ENCODE peak calls at places on chromosomes 13 and 19, in six cellular contexts. One of them, this sample, is unnamed.

GRCh38 chr13:24313449-24313848 is 4.1 kb downstream of the C1QTNF9 start:
- DNase-seq in IMR-90: peak; percentile 9
- DNase-seq in H9: no peak
- DNase-seq in neuronal stem cell: no peak
- DNase-seq in H1: no peak
- DNase-seq in trophoblast cell: no peak
- DNase-seq in this sample: no peak

GRCh38 chr19:13882841-13883240 is 5.9 kb downstream of the NANOS3 start:
- DNase-seq in IMR-90: no peak
- DNase-seq in H9: no peak
- DNase-seq in neuronal stem cell: no peak
- DNase-seq in H1: no peak
- DNase-seq in trophoblast cell: no peak
- DNase-seq in this sample: no peak

GRCh38 chr19:35868172-35868822 is at the start of gene APLP1:
- DNase-seq in IMR-90: no peak
- DNase-seq in H9: peak; percentile 73
- DNase-seq in neuronal stem cell: peak; percentile 78
- DNase-seq in H1: no peak
- DNase-seq in trophoblast cell: peak; percentile 61
- DNase-seq in this sample: peak; percentile 24

GRCh38 chr13:53800011-53800410 is 771.4 kb downstream of the OLFM4 start:
- DNase-seq in IMR-90: no peak
- DNase-seq in H9: no peak
- DNase-seq in neuronal stem cell: no peak
- DNase-seq in H1: no peak
- DNase-seq in trophoblast cell: peak; percentile 28
- DNase-seq in this sample: no peak

GRCh38 chr19:35206379-35206778 is 22.2 kb downstream of the FAM187B start:
- DNase-seq in IMR-90: no peak
- DNase-seq in H9: no peak
- DNase-seq in neuronal stem cell: no peak
- DNase-seq in H1: no peak
- DNase-seq in trophoblast cell: no peak
- DNase-seq in this sample: no peak

GRCh38 chr13:112531263-112531794 is 56.6 kb downstream of the TUBGCP3 start:
- DNase-seq in IMR-90: no peak
- DNase-seq in H9: no peak
- DNase-seq in neuronal stem cell: no peak
- DNase-seq in H1: no peak
- DNase-seq in trophoblast cell: no peak
- DNase-seq in this sample: no peak

GRCh38 chr13:73970413-73971055 is 163.7 kb downstream of the KLF12 start:
- DNase-seq in IMR-90: no peak
- DNase-seq in H9: no peak
- DNase-seq in neuronal stem cell: no peak
- DNase-seq in H1: no peak
- DNase-seq in trophoblast cell: no peak
- DNase-seq in this sample: no peak

GRCh38 chr19:19578241-19578640 is 40.2 kb downstream of the CILP2 start:
- DNase-seq in IMR-90: no peak
- DNase-seq in H9: no peak
- DNase-seq in neuronal stem cell: no peak
- DNase-seq in H1: no peak
- DNase-seq in trophoblast cell: no peak
- DNase-seq in this sample: no peak

GRCh38 chr19:45254044-45254531 is 3.0 kb downstream of the MARK4 start:
- DNase-seq in IMR-90: no peak
- DNase-seq in H9: no peak
- DNase-seq in neuronal stem cell: no peak
- DNase-seq in H1: no peak
- DNase-seq in trophoblast cell: peak; percentile 90
- DNase-seq in this sample: no peak

GRCh38 chr19:6765738-6766356 is 1.4 kb downstream of the SH2D3A start:
- DNase-seq in IMR-90: no peak
- DNase-seq in H9: peak; percentile 98
- DNase-seq in neuronal stem cell: no peak
- DNase-seq in H1: peak; percentile 88
- DNase-seq in trophoblast cell: peak; percentile 98
- DNase-seq in this sample: no peak

GRCh38 chr19:49167857-49168409 is 10.3 kb downstream of the TRPM4 start:
- DNase-seq in IMR-90: no peak
- DNase-seq in H9: no peak
- DNase-seq in neuronal stem cell: no peak
- DNase-seq in H1: no peak
- DNase-seq in trophoblast cell: no peak
- DNase-seq in this sample: no peak

GRCh38 chr19:16676101-16676798 is 15.3 kb downstream of the TMEM38A start:
- DNase-seq in IMR-90: no peak
- DNase-seq in H9: no peak
- DNase-seq in neuronal stem cell: no peak
- DNase-seq in H1: no peak
- DNase-seq in trophoblast cell: peak; percentile 86
- DNase-seq in this sample: no peak

GRCh38 chr13:92994056-92994455 is 232.6 kb upstream of the GPC6 start:
- DNase-seq in IMR-90: peak; percentile 78
- DNase-seq in H9: no peak
- DNase-seq in neuronal stem cell: no peak
- DNase-seq in H1: no peak
- DNase-seq in trophoblast cell: no peak
- DNase-seq in this sample: no peak

GRCh38 chr13:112120031-112120373 is 53.1 kb downstream of the SOX1 start:
- DNase-seq in IMR-90: no peak
- DNase-seq in H9: no peak
- DNase-seq in neuronal stem cell: no peak
- DNase-seq in H1: no peak
- DNase-seq in trophoblast cell: no peak
- DNase-seq in this sample: no peak

GRCh38 chr13:98370806-98371553 is 193.9 kb upstream of the RNF113B start:
- DNase-seq in IMR-90: peak; percentile 97
- DNase-seq in H9: no peak
- DNase-seq in neuronal stem cell: no peak
- DNase-seq in H1: no peak
- DNase-seq in trophoblast cell: peak; percentile 58
- DNase-seq in this sample: peak; percentile 94

GRCh38 chr19:2121416-2122051 is 24.8 kb downstream of the IZUMO4 start:
- DNase-seq in IMR-90: no peak
- DNase-seq in H9: no peak
- DNase-seq in neuronal stem cell: no peak
- DNase-seq in H1: no peak
- DNase-seq in trophoblast cell: no peak
- DNase-seq in this sample: no peak

GRCh38 chr19:13212759-13213330 is 62.6 kb downstream of the IER2 start:
- DNase-seq in IMR-90: peak; percentile 43
- DNase-seq in H9: peak; percentile 84
- DNase-seq in neuronal stem cell: no peak
- DNase-seq in H1: no peak
- DNase-seq in trophoblast cell: peak; percentile 95
- DNase-seq in this sample: peak; percentile 44

GRCh38 chr13:53405616-53406015 is 377.0 kb downstream of the OLFM4 start:
- DNase-seq in IMR-90: no peak
- DNase-seq in H9: peak; percentile 76
- DNase-seq in neuronal stem cell: peak; percentile 30
- DNase-seq in H1: peak; percentile 13
- DNase-seq in trophoblast cell: no peak
- DNase-seq in this sample: no peak

GRCh38 chr13:96652506-96652905 is 341.8 kb downstream of the OXGR1 start:
- DNase-seq in IMR-90: no peak
- DNase-seq in H9: no peak
- DNase-seq in neuronal stem cell: no peak
- DNase-seq in H1: no peak
- DNase-seq in trophoblast cell: no peak
- DNase-seq in this sample: no peak

GRCh38 chr13:113748101-113748861 is 10.7 kb upstream of the TMEM255B start:
- DNase-seq in IMR-90: no peak
- DNase-seq in H9: no peak
- DNase-seq in neuronal stem cell: no peak
- DNase-seq in H1: no peak
- DNase-seq in trophoblast cell: no peak
- DNase-seq in this sample: no peak

GRCh38 chr13:32125221-32125621 is 93.6 kb downstream of the FRY start:
- DNase-seq in IMR-90: peak; percentile 26
- DNase-seq in H9: no peak
- DNase-seq in neuronal stem cell: no peak
- DNase-seq in H1: no peak
- DNase-seq in trophoblast cell: peak; percentile 79
- DNase-seq in this sample: peak; percentile 28

GRCh38 chr19:3849092-3849491 is 19.7 kb downstream of the ZFR2 start:
- DNase-seq in IMR-90: no peak
- DNase-seq in H9: peak; percentile 80
- DNase-seq in neuronal stem cell: no peak
- DNase-seq in H1: no peak
- DNase-seq in trophoblast cell: peak; percentile 58
- DNase-seq in this sample: no peak

GRCh38 chr13:51541809-51542258 is 42.4 kb upstream of the WDFY2 start:
- DNase-seq in IMR-90: no peak
- DNase-seq in H9: no peak
- DNase-seq in neuronal stem cell: no peak
- DNase-seq in H1: no peak
- DNase-seq in trophoblast cell: no peak
- DNase-seq in this sample: no peak

DNA sequence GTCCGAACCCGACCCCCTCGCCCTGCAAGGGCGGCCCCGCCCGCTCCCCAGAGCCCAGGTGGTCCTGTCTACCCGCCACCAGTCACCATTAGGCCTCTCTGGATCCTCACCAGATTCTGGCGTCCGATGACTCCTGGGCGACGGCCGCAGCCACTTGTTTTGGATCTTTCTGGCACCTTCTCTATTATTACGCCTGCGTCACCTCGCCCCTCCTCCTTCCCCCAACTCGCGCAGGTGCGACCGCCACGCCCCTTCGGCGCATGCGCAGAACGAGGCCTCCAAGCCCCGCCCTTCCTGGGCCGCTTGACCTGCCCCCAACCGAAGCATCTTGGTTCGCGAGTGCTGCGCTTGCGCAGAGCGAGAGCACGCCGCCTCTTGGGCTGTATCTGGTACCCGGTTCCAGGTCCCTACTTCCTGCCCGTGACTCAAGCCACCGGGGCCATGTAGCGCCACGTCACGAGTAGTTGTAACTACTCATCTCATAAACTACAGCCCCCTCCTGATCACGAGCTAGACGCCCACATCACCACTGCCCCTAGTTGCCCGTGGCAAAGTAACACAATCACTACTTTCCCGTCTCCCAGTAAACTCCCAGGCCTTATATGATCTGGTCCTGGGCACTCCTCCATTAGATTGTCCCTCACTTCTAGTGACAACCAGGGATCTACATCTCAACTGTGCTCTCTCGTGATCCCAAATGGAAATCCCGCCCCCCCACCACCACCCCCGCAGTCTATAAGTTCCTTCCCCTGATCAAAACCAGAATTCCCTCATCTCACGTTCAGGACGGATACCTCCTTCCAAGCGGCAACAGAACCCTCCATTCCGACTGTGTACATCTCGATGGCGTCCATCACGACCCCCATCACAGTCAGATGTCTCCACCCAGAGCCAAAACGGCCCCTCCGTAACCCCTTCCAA is at the start of gene DEDD2:
- DNase-seq in IMR-90: peak; percentile 99
- DNase-seq in H9: peak; percentile 97
- DNase-seq in neuronal stem cell: peak; percentile 96
- DNase-seq in H1: peak; percentile 95
- DNase-seq in trophoblast cell: peak; percentile 100
- DNase-seq in this sample: peak; percentile 98
- H2AK5ac ChIP-seq in IMR-90: peak within 1 kb of the TSS; percentile 99
- H2AK5ac ChIP-seq in H9: no peak within 1 kb of the TSS
- H2AK5ac ChIP-seq in neuronal stem cell: peak within 1 kb of the TSS; percentile 88
- H2AK5ac ChIP-seq in H1: peak within 1 kb of the TSS; percentile 92
- H2AK5ac ChIP-seq in trophoblast cell: peak within 1 kb of the TSS; percentile 85
- H2AK5ac ChIP-seq in this sample: peak within 1 kb of the TSS; percentile 69

DNA sequence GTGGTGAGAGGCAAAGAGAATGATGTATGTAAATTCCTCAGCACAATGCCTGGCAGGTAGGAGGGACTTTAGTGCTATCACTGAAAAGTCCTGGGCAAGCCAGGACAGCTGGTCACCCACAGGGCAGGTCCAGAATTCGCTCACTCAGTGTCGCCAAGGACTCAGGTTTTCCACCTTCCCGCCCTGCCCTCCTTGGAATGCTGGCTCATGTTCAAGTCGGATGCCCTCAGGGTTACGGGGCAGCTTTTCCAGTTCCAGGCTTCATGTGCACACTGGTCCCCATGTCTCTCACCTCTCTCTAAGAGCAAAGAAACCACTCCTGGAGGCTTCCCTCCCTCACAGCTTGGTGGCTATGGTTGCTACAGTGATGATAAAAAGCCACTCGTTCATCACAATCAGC is 24.8 kb upstream of the NAXD start:
- DNase-seq in IMR-90: no peak
- DNase-seq in H9: no peak
- DNase-seq in neuronal stem cell: no peak
- DNase-seq in H1: no peak
- DNase-seq in trophoblast cell: peak; percentile 92
- DNase-seq in this sample: no peak
- H2AFZ ChIP-seq in IMR-90: no peak overlapping the region
- H2AFZ ChIP-seq in H9: no peak overlapping the region
- H2AFZ ChIP-seq in neuronal stem cell: no peak overlapping the region
- H2AFZ ChIP-seq in H1: peak overlapping the region; percentile 78
- H2AFZ ChIP-seq in trophoblast cell: no peak overlapping the region
- H2AFZ ChIP-seq in this sample: no peak overlapping the region

DNA sequence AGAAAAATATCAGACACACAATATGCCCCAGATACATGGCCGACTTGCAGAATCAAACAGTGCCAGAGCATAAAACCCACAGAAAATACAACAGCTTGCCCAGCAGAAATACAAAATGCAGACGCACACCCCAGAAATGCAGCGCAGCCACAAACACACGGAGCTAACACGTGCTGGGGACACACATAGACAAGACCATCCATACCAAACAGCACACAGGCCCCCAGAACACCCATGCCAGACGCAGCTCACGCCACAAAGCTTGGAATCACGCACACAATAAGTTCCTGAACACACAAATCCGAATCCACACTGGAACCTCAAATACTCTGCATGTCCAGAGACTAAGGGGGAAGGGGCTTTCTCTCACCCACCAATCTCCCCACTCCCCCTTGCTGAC is 17.1 kb downstream of the CCDC97 start:
- DNase-seq in IMR-90: no peak
- DNase-seq in H9: no peak
- DNase-seq in neuronal stem cell: no peak
- DNase-seq in H1: no peak
- DNase-seq in trophoblast cell: no peak
- DNase-seq in this sample: peak; percentile 41
- H2AK5ac ChIP-seq in IMR-90: peak overlapping the region; percentile 97
- H2AK5ac ChIP-seq in H9: no peak overlapping the region
- H2AK5ac ChIP-seq in neuronal stem cell: peak overlapping the region; percentile 77
- H2AK5ac ChIP-seq in H1: peak overlapping the region; percentile 82
- H2AK5ac ChIP-seq in trophoblast cell: peak overlapping the region; percentile 70
- H2AK5ac ChIP-seq in this sample: peak overlapping the region; percentile 88

DNA sequence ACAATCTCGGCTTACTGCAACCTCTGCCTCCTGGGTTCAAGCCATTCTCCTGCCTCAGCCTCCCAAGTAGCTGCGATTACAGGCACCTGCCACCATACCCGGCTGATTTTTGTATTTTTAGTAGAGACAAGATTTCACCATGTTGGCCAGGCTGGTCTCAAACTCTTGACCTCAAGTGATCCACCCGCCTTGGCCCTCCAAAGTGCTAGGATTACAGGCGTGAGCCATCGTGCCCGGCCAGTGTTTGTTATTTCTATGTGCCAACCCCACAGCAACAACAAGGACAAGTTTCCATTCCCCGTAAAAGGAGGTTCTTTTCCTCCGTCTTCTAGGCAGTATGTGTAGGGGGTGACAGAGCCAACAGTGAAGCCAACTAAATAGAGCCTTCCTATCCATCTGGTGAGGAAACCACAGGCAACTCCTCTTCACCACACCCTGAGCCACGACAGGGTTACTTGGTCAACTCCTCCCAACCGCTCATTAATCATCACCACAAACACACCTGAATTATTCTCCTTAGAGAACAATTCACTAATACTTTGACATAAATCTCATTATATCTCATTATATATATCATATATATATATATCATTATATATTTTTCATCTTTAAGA is 25.5 kb downstream of the FOXO1 start:
- DNase-seq in IMR-90: no peak
- DNase-seq in H9: no peak
- DNase-seq in neuronal stem cell: no peak
- DNase-seq in H1: no peak
- DNase-seq in trophoblast cell: no peak
- DNase-seq in this sample: no peak
- H2AFZ ChIP-seq in IMR-90: no peak overlapping the region
- H2AFZ ChIP-seq in H9: no peak overlapping the region
- H2AFZ ChIP-seq in neuronal stem cell: no peak overlapping the region
- H2AFZ ChIP-seq in H1: no peak overlapping the region
- H2AFZ ChIP-seq in trophoblast cell: no peak overlapping the region
- H2AFZ ChIP-seq in this sample: no peak overlapping the region

This sample was measured in mesenchymal stem cell.